ENCODE peak calls at places on chromosomes 11 and 22, in four cellular contexts. One of them, this sample, is unnamed.

GRCh38 chr11:133951484-133952198 is 5.1 kb downstream of the IGSF9B start:
- DNase-seq in HepG2: no peak
- DNase-seq in SK-N-SH: peak; percentile 63
- DNase-seq in HCT116: no peak
- DNase-seq in this sample: no peak

GRCh38 chr11:120524536-120525085 is 13.1 kb downstream of the GRIK4 start:
- DNase-seq in HepG2: no peak
- DNase-seq in SK-N-SH: no peak
- DNase-seq in HCT116: no peak
- DNase-seq in this sample: no peak

GRCh38 chr11:73752216-73752867 is 8.5 kb downstream of the RAB6A start:
- DNase-seq in HepG2: no peak
- DNase-seq in SK-N-SH: no peak
- DNase-seq in HCT116: no peak
- DNase-seq in this sample: no peak

GRCh38 chr11:130827697-130828377 is 88.4 kb downstream of the SNX19 start:
- DNase-seq in HepG2: peak; percentile 57
- DNase-seq in SK-N-SH: peak; percentile 53
- DNase-seq in HCT116: peak; percentile 50
- DNase-seq in this sample: peak; percentile 27

GRCh38 chr22:19891350-19892248 is 36.9 kb upstream of the GNB1L start:
- DNase-seq in HepG2: peak; percentile 71
- DNase-seq in SK-N-SH: peak; percentile 89
- DNase-seq in HCT116: no peak
- DNase-seq in this sample: no peak

GRCh38 chr11:129861702-129862107 is 33.7 kb downstream of the NFRKB start:
- DNase-seq in HepG2: peak; percentile 93
- DNase-seq in SK-N-SH: no peak
- DNase-seq in HCT116: peak; percentile 61
- DNase-seq in this sample: peak; percentile 83

GRCh38 chr22:42179616-42180015 is 49.0 kb upstream of the CYP2D6 start:
- DNase-seq in HepG2: no peak
- DNase-seq in SK-N-SH: no peak
- DNase-seq in HCT116: no peak
- DNase-seq in this sample: no peak

GRCh38 chr11:60777572-60777971 is 7.6 kb upstream of the MS4A10 start:
- DNase-seq in HepG2: peak; percentile 37
- DNase-seq in SK-N-SH: no peak
- DNase-seq in HCT116: no peak
- DNase-seq in this sample: no peak

GRCh38 chr11:86717817-86718501 is 45.5 kb upstream of the ME3 start:
- DNase-seq in HepG2: no peak
- DNase-seq in SK-N-SH: no peak
- DNase-seq in HCT116: no peak
- DNase-seq in this sample: no peak

GRCh38 chr11:73762732-73763131 is 1.9 kb upstream of the RAB6A start:
- DNase-seq in HepG2: no peak
- DNase-seq in SK-N-SH: no peak
- DNase-seq in HCT116: no peak
- DNase-seq in this sample: no peak

GRCh38 chr11:31643831-31644230 is 134.3 kb downstream of the ELP4 start:
- DNase-seq in HepG2: no peak
- DNase-seq in SK-N-SH: no peak
- DNase-seq in HCT116: no peak
- DNase-seq in this sample: no peak

GRCh38 chr22:46023558-46023981 is 46.6 kb upstream of the WNT7B start:
- DNase-seq in HepG2: no peak
- DNase-seq in SK-N-SH: no peak
- DNase-seq in HCT116: no peak
- DNase-seq in this sample: no peak

GRCh38 chr11:106133529-106133928 is 56.1 kb downstream of the AASDHPPT start:
- DNase-seq in HepG2: no peak
- DNase-seq in SK-N-SH: no peak
- DNase-seq in HCT116: no peak
- DNase-seq in this sample: no peak

GRCh38 chr11:101759771-101760450 is 154.9 kb upstream of the CEP126 start:
- DNase-seq in HepG2: peak; percentile 35
- DNase-seq in SK-N-SH: no peak
- DNase-seq in HCT116: peak; percentile 40
- DNase-seq in this sample: no peak

GRCh38 chr11:106493751-106494150 is 416.3 kb downstream of the AASDHPPT start:
- DNase-seq in HepG2: peak; percentile 12
- DNase-seq in SK-N-SH: no peak
- DNase-seq in HCT116: no peak
- DNase-seq in this sample: no peak

GRCh38 chr11:2795491-2795991 is 90.0 kb downstream of the CDKN1C start:
- DNase-seq in HepG2: no peak
- DNase-seq in SK-N-SH: no peak
- DNase-seq in HCT116: no peak
- DNase-seq in this sample: no peak

GRCh38 chr11:108858624-108859023 is 193.8 kb downstream of the DDX10 start:
- DNase-seq in HepG2: no peak
- DNase-seq in SK-N-SH: no peak
- DNase-seq in HCT116: no peak
- DNase-seq in this sample: no peak

GRCh38 chr22:42719133-42719532 is 1.5 kb downstream of the A4GALT start:
- DNase-seq in HepG2: no peak
- DNase-seq in SK-N-SH: no peak
- DNase-seq in HCT116: no peak
- DNase-seq in this sample: no peak

GRCh38 chr11:47399860-47400812 is 8.3 kb upstream of the SLC39A13 start:
- DNase-seq in HepG2: no peak
- DNase-seq in SK-N-SH: peak; percentile 82
- DNase-seq in HCT116: no peak
- DNase-seq in this sample: no peak

GRCh38 chr11:83191491-83191890 is 2.0 kb upstream of the ANKRD42 start:
- DNase-seq in HepG2: no peak
- DNase-seq in SK-N-SH: no peak
- DNase-seq in HCT116: no peak
- DNase-seq in this sample: no peak

GRCh38 chr11:95254139-95254704 is 23.2 kb upstream of the SESN3 start:
- DNase-seq in HepG2: peak; percentile 32
- DNase-seq in SK-N-SH: peak; percentile 72
- DNase-seq in HCT116: peak; percentile 64
- DNase-seq in this sample: no peak

GRCh38 chr11:110069158-110069737 is 23.9 kb upstream of the ZC3H12C start:
- DNase-seq in HepG2: no peak
- DNase-seq in SK-N-SH: no peak
- DNase-seq in HCT116: peak; percentile 3
- DNase-seq in this sample: no peak

GRCh38 chr22:50488006-50488677 is 1.5 kb downstream of the MIOX start:
- DNase-seq in HepG2: no peak
- DNase-seq in SK-N-SH: no peak
- DNase-seq in HCT116: no peak
- DNase-seq in this sample: no peak

GRCh38 chr22:19674129-19674928 is 40.0 kb upstream of the SEPTIN5 start:
- DNase-seq in HepG2: no peak
- DNase-seq in SK-N-SH: no peak
- DNase-seq in HCT116: no peak
- DNase-seq in this sample: no peak

GRCh38 chr11:68762481-68762880 is 11.2 kb upstream of the TESMIN start:
- DNase-seq in HepG2: no peak
- DNase-seq in SK-N-SH: no peak
- DNase-seq in HCT116: no peak
- DNase-seq in this sample: no peak

GRCh38 chr11:70915158-70915795 is 337.1 kb downstream of the SHANK2 start:
- DNase-seq in HepG2: no peak
- DNase-seq in SK-N-SH: no peak
- DNase-seq in HCT116: no peak
- DNase-seq in this sample: no peak

GRCh38 chr11:34890089-34890488 is 26.1 kb downstream of the APIP start:
- DNase-seq in HepG2: no peak
- DNase-seq in SK-N-SH: no peak
- DNase-seq in HCT116: no peak
- DNase-seq in this sample: no peak

DNA sequence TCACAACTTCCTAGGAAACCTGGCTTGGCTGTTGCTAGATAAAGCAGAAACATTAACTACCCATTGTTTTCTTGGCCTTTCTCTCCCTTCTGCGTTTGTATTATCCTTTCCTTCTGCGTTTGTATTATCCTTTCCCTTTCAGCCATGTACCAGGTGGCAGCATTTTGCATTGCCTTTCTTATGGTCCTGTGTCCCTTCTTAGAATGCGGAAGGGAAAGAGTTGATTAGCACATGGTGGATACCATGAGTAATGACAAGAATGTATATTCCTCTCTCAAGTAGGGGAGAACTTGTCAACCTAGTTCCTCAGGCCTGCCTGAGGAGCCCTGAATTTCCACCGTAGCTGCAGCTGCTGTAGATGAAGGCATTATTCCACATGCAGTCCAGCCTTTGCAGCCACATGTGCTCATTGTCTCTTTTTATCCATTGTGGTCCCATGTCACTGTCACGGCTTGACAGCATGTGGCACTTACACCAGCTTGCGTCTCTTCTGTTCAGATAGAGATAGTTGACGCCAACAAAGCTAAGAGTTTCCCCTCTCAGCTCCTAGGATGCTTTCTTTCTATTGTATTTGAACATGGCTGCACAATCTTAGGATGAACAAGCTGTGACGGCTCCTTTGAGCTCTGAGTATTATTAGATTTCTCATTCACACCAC is 44.8 kb downstream of the SLN start:
- DNase-seq in HepG2: no peak
- DNase-seq in SK-N-SH: no peak
- DNase-seq in HCT116: no peak
- DNase-seq in this sample: no peak
- TF ChIP-seq SIN3A in HepG2: no peak
- TF ChIP-seq SIN3A in SK-N-SH: no peak
- TF ChIP-seq SIN3A in HCT116: no peak
- TF ChIP-seq SIN3A in this sample: no peak

DNA sequence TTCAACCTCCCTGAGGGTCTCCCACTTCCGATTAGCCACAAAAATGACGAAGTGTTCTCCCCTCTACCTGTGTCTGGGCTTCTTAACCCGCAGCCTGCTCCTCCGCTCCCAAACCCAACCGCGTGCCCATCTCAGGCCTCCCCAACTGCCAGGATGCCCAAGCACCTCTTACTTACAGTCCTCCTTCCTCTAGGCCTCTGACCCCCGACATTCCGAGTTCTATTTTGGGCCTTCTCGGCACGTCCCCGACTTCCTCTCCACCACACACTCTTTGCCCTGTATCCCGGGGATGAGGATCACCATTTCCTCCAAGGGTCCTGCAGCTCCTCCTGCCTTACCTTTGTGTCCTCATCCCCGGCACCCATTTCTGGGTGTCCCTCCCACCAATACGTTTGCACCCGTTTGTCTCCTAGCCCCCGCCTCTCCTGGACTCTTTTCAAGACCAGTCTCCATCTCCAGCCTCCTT is 388 bp upstream of the MUS81 start:
- DNase-seq in HepG2: no peak
- DNase-seq in SK-N-SH: no peak
- DNase-seq in HCT116: no peak
- DNase-seq in this sample: no peak
- TF ChIP-seq REST in HepG2: no peak
- TF ChIP-seq REST in SK-N-SH: no peak
- TF ChIP-seq REST in HCT116: no peak
- TF ChIP-seq REST in this sample: no peak

DNA sequence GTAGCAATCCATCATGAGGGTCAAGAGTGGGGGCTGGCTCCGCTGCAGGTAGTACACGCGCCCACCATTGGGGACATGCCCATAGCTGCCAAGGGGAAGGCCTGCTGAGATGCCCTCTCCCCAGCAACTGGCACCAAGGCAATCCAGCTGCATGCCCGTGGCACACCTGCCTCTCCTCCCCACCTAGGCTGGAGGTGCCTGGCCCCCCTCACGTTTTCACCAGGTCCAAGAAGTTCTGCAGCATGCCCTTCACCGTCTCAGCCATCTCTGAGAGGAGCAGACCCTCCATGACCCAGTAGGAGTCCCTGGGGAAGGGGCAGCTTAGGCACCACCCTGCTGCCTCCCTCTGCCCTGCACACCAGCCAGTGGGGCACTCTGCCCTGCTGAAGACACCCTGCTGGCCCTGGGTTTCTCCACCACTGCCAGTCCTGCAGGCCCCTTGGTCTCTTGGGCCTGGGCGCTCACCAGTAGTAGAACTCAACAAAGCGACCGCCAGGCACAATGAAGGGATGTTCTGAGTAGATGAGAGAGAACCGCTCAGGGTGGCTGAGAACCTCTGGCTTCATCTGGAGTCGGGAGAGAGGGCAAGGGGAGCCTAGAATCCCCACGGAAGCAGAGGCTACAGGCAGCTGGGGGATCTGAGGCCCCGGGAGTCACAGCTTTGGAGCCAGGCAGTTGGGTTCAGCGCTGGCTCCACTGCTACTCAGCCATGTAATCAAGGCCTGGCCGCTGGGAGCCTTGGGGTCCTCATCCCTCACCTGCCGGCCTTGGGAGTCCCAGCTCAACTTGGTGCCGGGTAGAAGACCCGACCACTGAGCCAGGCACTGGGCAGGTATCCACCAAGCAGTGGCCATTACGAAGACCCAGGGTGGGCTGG is 17.8 kb downstream of the TREH start:
- DNase-seq in HepG2: no peak
- DNase-seq in SK-N-SH: no peak
- DNase-seq in HCT116: no peak
- DNase-seq in this sample: no peak
- TF ChIP-seq POLR2AphosphoS5 in HepG2: no peak
- TF ChIP-seq POLR2AphosphoS5 in SK-N-SH: no peak
- TF ChIP-seq POLR2AphosphoS5 in HCT116: no peak
- TF ChIP-seq POLR2AphosphoS5 in this sample: no peak

DNA sequence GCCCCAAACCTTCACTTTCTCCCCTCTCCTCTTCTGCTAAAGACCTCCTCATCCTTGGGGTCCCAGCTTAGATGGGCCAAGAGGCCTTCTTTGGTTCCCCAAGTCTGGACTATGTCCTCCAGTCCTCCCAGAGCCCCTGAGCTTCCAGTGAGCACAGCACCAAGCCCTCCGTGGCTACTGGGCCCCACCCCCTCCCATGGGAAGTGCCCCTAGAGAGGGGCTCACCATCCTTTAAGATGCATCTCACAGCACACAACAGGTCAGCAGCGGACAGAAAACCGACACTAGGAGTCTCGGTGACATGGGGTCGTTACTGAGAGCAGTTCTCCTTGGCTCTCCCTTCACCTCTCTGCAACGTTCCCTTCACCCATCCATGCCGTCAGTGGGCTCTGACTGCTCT is 2.7 kb downstream of the LRRC32 start:
- DNase-seq in HepG2: no peak
- DNase-seq in SK-N-SH: no peak
- DNase-seq in HCT116: no peak
- DNase-seq in this sample: no peak
- TF ChIP-seq SIN3A in HepG2: no peak
- TF ChIP-seq SIN3A in SK-N-SH: no peak
- TF ChIP-seq SIN3A in HCT116: no peak
- TF ChIP-seq SIN3A in this sample: no peak

This sample was measured in Panc1.